ENCODE peak calls at places on chromosomes 1 and 21, in four cellular contexts. A is HCEC 1CT, J is amniotic epithelial cell, Q is neural crest cell. Z is an unnamed sample.

GRCh38 chr1:53860967-53861411 is 22.9 kb upstream of the NDC1 start:
- DNase-seq in A (peak), J (peak), Q (peak), Z (peak)

GRCh38 chr1:43293896-43294760 is 6.7 kb upstream of the TIE1 start:
- DNase-seq in J (peak), A (peak), Q (no peak), Z (no peak)

GRCh38 chr21:39867198-39867650 is at the start of gene PCP4:
- DNase-seq in J (no peak), A (no peak), Q (peak), Z (peak)

GRCh38 chr1:155253797-155254196 is 1.5 kb downstream of the ENTREP3 start:
- DNase-seq in J (no peak), Q (no peak), A (no peak), Z (no peak)

GRCh38 chr1:33274446-33274845 is 18.2 kb downstream of the ZNF362 start:
- DNase-seq in Q (no peak), J (no peak), A (no peak), Z (no peak)

GRCh38 chr1:151846062-151846568 is 6.5 kb upstream of the C2CD4D start:
- DNase-seq in A (peak), J (peak), Q (no peak), Z (peak)

GRCh38 chr1:158685068-158685467 is 1.4 kb downstream of the SPTA1 start:
- DNase-seq in A (no peak), J (no peak), Q (no peak), Z (no peak)

GRCh38 chr1:100476736-100477135 is 61.2 kb upstream of the GPR88 start:
- DNase-seq in J (no peak), A (no peak), Q (no peak), Z (no peak)

GRCh38 chr1:184399192-184399847 is 12.5 kb downstream of the C1orf21 start:
- DNase-seq in Q (no peak), J (no peak), A (peak), Z (no peak)

GRCh38 chr1:202702088-202702487 is 8.2 kb downstream of the SYT2 start:
- DNase-seq in A (no peak), J (no peak), Q (no peak), Z (no peak)

GRCh38 chr1:71196685-71197084 is 115.8 kb upstream of the ZRANB2 start:
- DNase-seq in A (peak), Q (no peak), J (peak), Z (peak)

GRCh38 chr1:27508139-27508665 is 18.2 kb upstream of the WASF2 start:
- DNase-seq in A (no peak), J (no peak), Q (no peak), Z (no peak)

GRCh38 chr1:47241114-47242113 is 9.4 kb upstream of the TAL1 start:
- DNase-seq in J (no peak), A (no peak), Q (no peak), Z (no peak)

GRCh38 chr21:29382029-29382654 is 83.4 kb downstream of the BACH1 start:
- DNase-seq in J (peak), A (peak), Q (no peak), Z (peak)

GRCh38 chr1:178579562-178579961 is 66.7 kb downstream of the TEX35 start:
- DNase-seq in Q (no peak), J (no peak), A (no peak), Z (no peak)

Z was measured in AG08396.